ENCODE peak calls at places on chromosomes 13 and 19, in six cellular contexts. P is keratinocyte; C is colonic mucosa; L is cardiac muscle cell; H is naive thymus-derived CD4-positive, alpha-beta T cell; D is heart left ventricle. G is an unnamed sample.

GRCh38 chr13:77574076-77574475 is 38.6 kb downstream of the SCEL start:
- DNase-seq in P (no peak), C (no peak), L (no peak), H (no peak), D (no peak), G (no peak)

GRCh38 chr19:2240881-2241760 is 4.5 kb downstream of the SF3A2 start:
- DNase-seq in P (no peak), C (no peak), L (no peak), H (no peak), D (no peak), G (no peak)

GRCh38 chr19:4969772-4970531 is 1.0 kb downstream of the KDM4B start:
- DNase-seq in P (no peak), C (no peak), L (peak), H (peak), D (no peak), G (peak)

GRCh38 chr13:111429064-111429558 is 108.7 kb downstream of the TEX29 start:
- DNase-seq in P (no peak), C (peak), L (peak), H (no peak), D (no peak), G (no peak)

GRCh38 chr19:35995655-35995993 is 636 bp downstream of the SDHAF1 start:
- DNase-seq in P (no peak), C (peak), L (peak), H (peak), D (peak), G (peak)

GRCh38 chr13:35499131-35500051 is 22.9 kb upstream of the MAB21L1 start:
- DNase-seq in P (no peak), C (no peak), L (peak), H (no peak), D (no peak), G (no peak)

GRCh38 chr19:39031368-39032163 is 783 bp downstream of the FBXO27 start:
- DNase-seq in P (peak), C (peak), L (peak), H (peak), D (peak), G (peak)

GRCh38 chr13:106276876-106277275 is 258.6 kb downstream of the EFNB2 start:
- DNase-seq in P (no peak), C (no peak), L (no peak), H (no peak), D (no peak), G (no peak)

GRCh38 chr13:112793545-112794445 is 104.0 kb downstream of the ATP11A start:
- DNase-seq in P (no peak), C (no peak), L (no peak), H (no peak), D (no peak), G (no peak)

GRCh38 chr19:12513531-12514061 is 29.0 kb upstream of the ZNF709 start:
- DNase-seq in P (no peak), C (no peak), L (no peak), H (no peak), D (peak), G (no peak)

GRCh38 chr19:43028866-43029265 is 2.6 kb upstream of the PSG11 start:
- DNase-seq in P (no peak), C (no peak), L (no peak), H (no peak), D (no peak), G (no peak)

GRCh38 chr19:13001502-13002388 is 6.5 kb downstream of the NFIX start:
- DNase-seq in P (no peak), C (no peak), L (no peak), H (no peak), D (peak), G (no peak)

GRCh38 chr13:42864952-42865634 is 83.7 kb downstream of the FAM216B start:
- DNase-seq in P (no peak), C (no peak), L (no peak), H (no peak), D (no peak), G (no peak)

GRCh38 chr19:40688987-40689338 is 1.5 kb downstream of the NUMBL start:
- DNase-seq in P (no peak), C (no peak), L (no peak), H (no peak), D (no peak), G (no peak)

GRCh38 chr13:99704390-99704789 is 203.1 kb downstream of the TM9SF2 start:
- DNase-seq in P (no peak), C (no peak), L (no peak), H (no peak), D (no peak), G (no peak)

GRCh38 chr19:10855879-10856522 is 7.8 kb downstream of the C19orf38 start:
- DNase-seq in P (no peak), C (no peak), L (peak), H (no peak), D (no peak), G (no peak)

GRCh38 chr13:59776924-59777690 is 386.6 kb downstream of the DIAPH3 start:
- DNase-seq in P (no peak), C (no peak), L (no peak), H (no peak), D (no peak), G (no peak)

GRCh38 chr13:96835591-96835990 is 158.7 kb downstream of the OXGR1 start:
- DNase-seq in P (no peak), C (no peak), L (no peak), H (no peak), D (no peak), G (no peak)

GRCh38 chr13:50613356-50613831 is 230.1 kb downstream of the DLEU7 start:
- DNase-seq in P (no peak), C (no peak), L (no peak), H (no peak), D (peak), G (no peak)

GRCh38 chr19:55117063-55117635 is 288 bp downstream of the PPP1R12C start:
- DNase-seq in P (no peak), C (peak), L (peak), H (no peak), D (peak), G (peak)

GRCh38 chr13:100673831-100674362 is 698 bp downstream of the TMTC4 start:
- DNase-seq in P (no peak), C (peak), L (no peak), H (peak), D (peak), G (peak)

GRCh38 chr19:461664-462551 is 1.1 kb upstream of the SHC2 start:
- DNase-seq in P (no peak), C (peak), L (peak), H (no peak), D (no peak), G (no peak)

GRCh38 chr19:1700733-1701663 is 48.6 kb upstream of the TCF3 start:
- DNase-seq in P (no peak), C (no peak), L (no peak), H (no peak), D (no peak), G (no peak)

GRCh38 chr13:72160977-72161376 is 294.0 kb upstream of the DACH1 start:
- DNase-seq in P (no peak), C (no peak), L (no peak), H (no peak), D (no peak), G (no peak)

GRCh38 chr19:39282021-39282420 is 13.8 kb downstream of the IFNL2 start:
- DNase-seq in P (no peak), C (no peak), L (no peak), H (no peak), D (no peak), G (no peak)

GRCh38 chr13:99220199-99220931 is 19.7 kb downstream of the UBAC2 start:
- DNase-seq in P (no peak), C (no peak), L (no peak), H (no peak), D (no peak), G (peak)

GRCh38 chr13:77874406-77874805 is 44.2 kb downstream of the EDNRB start:
- DNase-seq in P (no peak), C (no peak), L (no peak), H (no peak), D (no peak), G (no peak)

GRCh38 chr19:41641879-41642485 is 15.1 kb upstream of the CEACAM4 start:
- DNase-seq in P (no peak), C (peak), L (peak), H (peak), D (no peak), G (peak)

GRCh38 chr19:39303373-39304184 is 7.4 kb downstream of the IFNL1 start:
- DNase-seq in P (no peak), C (no peak), L (no peak), H (no peak), D (no peak), G (no peak)

GRCh38 chr13:100808330-100808729 is 133.7 kb upstream of the TMTC4 start:
- DNase-seq in P (no peak), C (no peak), L (no peak), H (no peak), D (no peak), G (no peak)

GRCh38 chr13:44895584-44895983 is 93.7 kb downstream of the NUFIP1 start:
- DNase-seq in P (no peak), C (no peak), L (no peak), H (no peak), D (no peak), G (no peak)

GRCh38 chr19:43634068-43634467 is 5.6 kb downstream of the CADM4 start:
- DNase-seq in P (no peak), C (no peak), L (no peak), H (no peak), D (no peak), G (no peak)

GRCh38 chr19:41323023-41323422 is 13.1 kb downstream of the CCDC97 start:
- DNase-seq in P (no peak), C (no peak), L (no peak), H (no peak), D (peak), G (no peak)

GRCh38 chr13:22926176-22927007 is 254.4 kb upstream of the SGCG start:
- DNase-seq in P (no peak), C (peak), L (peak), H (no peak), D (peak), G (no peak)

GRCh38 chr19:46614114-46614701 is 10.7 kb downstream of the PTGIR start:
- DNase-seq in P (no peak), C (peak), L (peak), H (peak), D (peak), G (peak)

GRCh38 chr13:73092831-73093230 is 34.0 kb downstream of the KLF5 start:
- DNase-seq in P (no peak), C (no peak), L (no peak), H (no peak), D (no peak), G (no peak)

GRCh38 chr19:50725932-50726230 is 2.7 kb downstream of the CLEC11A start:
- DNase-seq in P (no peak), C (no peak), L (no peak), H (no peak), D (no peak), G (no peak)

GRCh38 chr19:50725218-50725931 is 2.2 kb downstream of the CLEC11A start:
- DNase-seq in P (no peak), C (no peak), L (no peak), H (no peak), D (no peak), G (no peak)

GRCh38 chr19:50724522-50725217 is 1.5 kb downstream of the CLEC11A start:
- DNase-seq in P (peak), C (peak), L (peak), H (peak), D (peak), G (peak)

GRCh38 chr19:50729894-50730293 is 6.7 kb downstream of the CLEC11A start:
- DNase-seq in P (no peak), C (no peak), L (no peak), H (no peak), D (no peak), G (no peak)

DNA sequence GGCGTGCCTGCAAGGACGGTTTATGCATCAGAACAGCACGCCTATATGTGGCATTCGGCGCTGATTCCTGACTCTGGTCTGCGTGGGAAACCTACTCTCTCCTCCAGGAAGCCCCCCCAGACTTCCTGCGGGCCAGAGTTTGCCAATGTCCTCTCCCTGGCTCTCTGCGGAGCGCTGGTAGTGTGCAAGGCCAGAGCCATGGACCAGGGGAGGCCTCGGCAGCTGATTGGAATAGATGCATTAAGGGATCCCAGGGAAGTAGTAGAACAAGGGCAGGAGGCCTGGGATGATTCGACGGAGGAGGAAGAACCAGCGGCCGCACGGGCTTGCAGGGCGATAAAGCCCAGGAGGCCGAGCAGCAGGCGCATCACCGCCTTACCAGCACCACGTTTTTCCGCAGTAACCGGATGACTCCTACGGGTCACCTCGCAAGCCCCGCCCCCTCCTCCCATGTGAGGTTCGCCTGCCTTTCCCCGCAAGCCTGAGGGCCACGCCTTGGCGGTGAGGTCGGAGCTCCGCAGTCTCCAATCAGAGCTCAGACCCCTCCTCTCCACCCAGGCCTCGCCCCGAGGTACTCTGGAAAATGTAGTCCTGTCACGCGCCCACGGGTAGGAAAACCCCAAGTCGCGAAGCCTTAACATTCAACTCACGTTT is 5.0 kb downstream of the CLEC11A start:
- DNase-seq in P (no peak), C (peak), L (peak), H (peak), D (peak), G (no peak)
- H3K27ac ChIP-seq in P (no peak), C (no peak), L (no peak), H (no peak), D (no peak), G (no peak)

GRCh38 chr13:40341501-40341900 is 324.9 kb downstream of the FOXO1 start:
- DNase-seq in P (no peak), C (no peak), L (no peak), H (no peak), D (no peak), G (no peak)
- H3K27ac ChIP-seq in P (no peak), C (no peak), L (no peak), H (no peak), D (no peak), G (no peak)

DNA sequence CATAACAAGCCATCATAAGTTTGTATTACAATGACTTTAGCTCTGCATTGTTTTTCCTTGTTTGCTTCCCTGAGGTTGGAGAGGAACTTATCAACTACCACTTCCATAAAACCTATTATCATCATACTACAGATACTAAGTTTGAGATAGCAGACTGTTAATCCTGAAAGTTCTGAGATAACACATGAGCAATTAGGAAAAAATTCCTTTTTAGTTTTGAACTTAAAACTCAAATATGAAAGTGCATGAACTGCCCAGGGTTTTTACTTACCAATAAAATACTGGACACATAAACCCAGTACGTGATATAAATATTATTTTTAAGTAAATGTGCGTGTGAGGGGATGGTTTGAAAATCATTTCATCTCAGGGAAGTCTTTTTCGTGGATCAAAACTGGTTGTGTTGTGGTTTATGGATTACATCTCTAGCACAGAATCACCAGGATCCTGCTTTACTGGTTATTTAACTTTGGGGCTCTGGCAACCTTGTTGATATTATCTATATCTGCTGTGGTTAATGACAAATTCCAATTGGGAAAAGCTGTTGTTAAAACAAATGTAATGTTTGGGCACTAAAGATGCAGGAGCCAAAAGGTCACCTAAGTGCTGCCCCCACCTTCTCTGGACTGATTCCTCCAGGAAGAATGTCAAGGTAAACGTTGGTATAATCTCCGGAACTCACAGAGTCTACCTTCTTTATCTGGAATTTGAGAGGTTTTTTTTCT is 12.4 kb downstream of the CDX2 start:
- DNase-seq in P (no peak), C (peak), L (no peak), H (no peak), D (no peak), G (no peak)
- H3K27ac ChIP-seq in P (no peak), C (peak), L (no peak), H (no peak), D (no peak), G (no peak)

GRCh38 chr19:7710616-7711015 is 8.7 kb upstream of the FCER2 start:
- DNase-seq in P (no peak), C (no peak), L (no peak), H (no peak), D (no peak), G (no peak)
- H3K27ac ChIP-seq in P (no peak), C (no peak), L (no peak), H (no peak), D (no peak), G (no peak)

GRCh38 chr19:7901337-7901736 is 2.3 kb upstream of the MAP2K7 start:
- DNase-seq in P (no peak), C (no peak), L (no peak), H (no peak), D (no peak), G (no peak)
- H3K27ac ChIP-seq in P (peak), C (no peak), L (no peak), H (no peak), D (no peak), G (no peak)

G was measured in CD4-positive, alpha-beta memory T cell.